ENCODE peak calls at places on chromosomes 2 and 18, in six cellular contexts. B is H1, I is GM23338, Z is HepG2, D is GM12878, S is HCT116. X is an unnamed sample.

GRCh38 chr2:16166327-16166981 is 226.1 kb downstream of the MYCN start:
- DNase-seq in B (peak), I (peak), Z (no peak), D (no peak), S (no peak), X (no peak)

GRCh38 chr2:197869501-197870111 is 65.2 kb downstream of the PLCL1 start:
- DNase-seq in B (no peak), I (no peak), Z (no peak), D (no peak), S (no peak), X (no peak)

GRCh38 chr2:27308359-27308875 is at the start of gene UCN:
- DNase-seq in B (peak), I (peak), Z (no peak), D (no peak), S (no peak), X (no peak)

GRCh38 chr2:241017228-241017940 is 19.0 kb downstream of the SNED1 start:
- DNase-seq in B (no peak), I (no peak), Z (no peak), D (no peak), S (no peak), X (no peak)

GRCh38 chr18:35389095-35389618 is 12.0 kb upstream of the ZNF396 start:
- DNase-seq in B (no peak), I (no peak), Z (no peak), D (no peak), S (no peak), X (no peak)

GRCh38 chr2:152134488-152135280 is 35.8 kb upstream of the CACNB4 start:
- DNase-seq in B (no peak), I (peak), Z (peak), D (peak), S (no peak), X (no peak)

GRCh38 chr2:67650292-67651133 is 253.4 kb downstream of the ETAA1 start:
- DNase-seq in B (peak), I (peak), Z (peak), D (no peak), S (peak), X (peak)

GRCh38 chr2:236168110-236169067 is at the start of gene GBX2:
- DNase-seq in B (peak), I (peak), Z (no peak), D (no peak), S (peak), X (no peak)

GRCh38 chr2:31475692-31476091 is 61.1 kb upstream of the XDH start:
- DNase-seq in B (no peak), I (no peak), Z (no peak), D (no peak), S (no peak), X (no peak)

GRCh38 chr2:68837861-68838341 is 33.3 kb downstream of the BMP10 start:
- DNase-seq in B (no peak), I (no peak), Z (no peak), D (peak), S (no peak), X (no peak)

GRCh38 chr2:176652300-176653182 is 383.3 kb downstream of the MTX2 start:
- DNase-seq in B (no peak), I (peak), Z (peak), D (no peak), S (peak), X (no peak)

GRCh38 chr2:198117397-198118041 is 313.1 kb downstream of the PLCL1 start:
- DNase-seq in B (no peak), I (no peak), Z (no peak), D (no peak), S (no peak), X (no peak)

GRCh38 chr2:8649718-8650117 is 32.1 kb upstream of the ID2 start:
- DNase-seq in B (no peak), I (no peak), Z (no peak), D (no peak), S (no peak), X (no peak)

GRCh38 chr18:9950289-9951016 is 36.6 kb downstream of the VAPA start:
- DNase-seq in B (no peak), I (no peak), Z (no peak), D (no peak), S (no peak), X (no peak)

GRCh38 chr2:64234150-64234549 is 89.9 kb upstream of the PELI1 start:
- DNase-seq in B (peak), I (no peak), Z (no peak), D (no peak), S (no peak), X (no peak)

GRCh38 chr2:27216416-27217137 is 592 bp upstream of the CAD start:
- DNase-seq in B (no peak), I (peak), Z (no peak), D (no peak), S (no peak), X (no peak)

GRCh38 chr2:240818543-240819403 is 1.2 kb downstream of the KIF1A start:
- DNase-seq in B (peak), I (peak), Z (no peak), D (no peak), S (no peak), X (no peak)

GRCh38 chr2:179536185-179536584 is 271.6 kb upstream of the SESTD1 start:
- DNase-seq in B (no peak), I (no peak), Z (no peak), D (no peak), S (no peak), X (no peak)

GRCh38 chr2:162232611-162233115 is 10.6 kb downstream of the FAP start:
- DNase-seq in B (no peak), I (no peak), Z (no peak), D (no peak), S (no peak), X (no peak)

GRCh38 chr2:134201559-134201958 is 52.3 kb upstream of the MGAT5 start:
- DNase-seq in B (no peak), I (no peak), Z (no peak), D (no peak), S (no peak), X (no peak)
- TF ChIP-seq POLR2AphosphoS5 in B (no peak), I (no peak), Z (no peak), D (no peak), S (no peak), X (no peak)

GRCh38 chr2:173571021-173571821 is 216.5 kb downstream of the CDCA7 start:
- DNase-seq in B (no peak), I (peak), Z (peak), D (no peak), S (peak), X (no peak)
- TF ChIP-seq EZH2 in B (no peak), I (no peak), Z (no peak), D (no peak), S (no peak), X (no peak)

GRCh38 chr2:224157655-224158054 is 118.6 kb upstream of the SERPINE2 start:
- DNase-seq in B (peak), I (no peak), Z (no peak), D (no peak), S (no peak), X (no peak)
- TF ChIP-seq POLR2AphosphoS5 in B (no peak), I (no peak), Z (no peak), D (no peak), S (no peak), X (no peak)

GRCh38 chr2:171109020-171109419 is 51.7 kb downstream of the TLK1 start:
- DNase-seq in B (no peak), I (no peak), Z (no peak), D (no peak), S (no peak), X (no peak)

GRCh38 chr2:171109571-171109970 is 51.1 kb downstream of the TLK1 start:
- DNase-seq in B (no peak), I (no peak), Z (no peak), D (no peak), S (no peak), X (no peak)

GRCh38 chr2:171102802-171103201 is 57.9 kb downstream of the TLK1 start:
- DNase-seq in B (no peak), I (no peak), Z (peak), D (no peak), S (no peak), X (no peak)

GRCh38 chr2:171107803-171108202 is 52.9 kb downstream of the TLK1 start:
- DNase-seq in B (no peak), I (no peak), Z (no peak), D (no peak), S (no peak), X (no peak)
- TF ChIP-seq EZH2 in B (no peak), I (no peak), Z (no peak), D (no peak), S (no peak), X (no peak)

DNA sequence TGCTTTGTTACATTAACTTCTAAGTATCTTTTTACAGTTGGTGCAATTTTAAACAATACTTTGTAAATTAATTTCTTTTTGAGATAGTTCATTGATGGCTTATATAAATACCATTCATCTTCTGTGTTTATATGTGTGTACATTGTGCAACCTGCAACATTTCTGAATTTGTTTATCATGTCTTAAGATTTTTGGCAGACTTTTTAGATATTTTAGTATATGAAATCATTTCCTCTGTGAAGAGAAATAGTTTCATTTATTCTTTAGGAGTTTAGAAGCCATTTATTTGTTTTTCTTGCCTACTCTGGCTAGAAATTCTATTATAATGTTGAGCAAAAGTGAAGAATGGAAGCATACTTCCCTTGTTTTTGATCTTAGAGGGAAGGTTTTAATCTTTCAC is 337.8 kb upstream of the DSEL start:
- DNase-seq in B (no peak), I (no peak), Z (no peak), D (no peak), S (no peak), X (no peak)
- TF ChIP-seq POLR2AphosphoS5 in B (no peak), I (no peak), Z (no peak), D (no peak), S (no peak), X (no peak)